ENCODE peak calls at places on chromosomes 11 and 22, in nine cellular contexts. H, G, U, V, P, L, Y, M and W are unnamed samples.

GRCh38 chr11:122910775-122911174 is 28.2 kb downstream of the JHY start:
- DNase-seq in H (peak), G (no peak), U (no peak), V (peak), P (no peak), L (no peak), Y (no peak), M (no peak), W (no peak)

GRCh38 chr11:111977141-111978027 is 40.2 kb downstream of the DIXDC1 start:
- DNase-seq in H (peak), G (peak), U (peak), V (no peak), P (no peak), L (no peak), Y (peak), M (no peak), W (no peak)

GRCh38 chr11:120538707-120539106 is 27.2 kb downstream of the GRIK4 start:
- DNase-seq in H (no peak), G (no peak), U (no peak), V (no peak), P (no peak), L (no peak), Y (no peak), M (no peak), W (no peak)

GRCh38 chr11:120125005-120125404 is 12.9 kb downstream of the TRIM29 start:
- DNase-seq in H (peak), G (no peak), U (no peak), V (no peak), P (no peak), L (peak), Y (no peak), M (no peak), W (no peak)

GRCh38 chr11:13031349-13031748 is 22.2 kb downstream of the RASSF10 start:
- DNase-seq in H (no peak), G (no peak), U (no peak), V (no peak), P (no peak), L (no peak), Y (no peak), M (no peak), W (no peak)

GRCh38 chr11:109981028-109981636 is 112.1 kb upstream of the ZC3H12C start:
- DNase-seq in H (no peak), G (no peak), U (no peak), V (no peak), P (no peak), L (no peak), Y (no peak), M (no peak), W (no peak)

GRCh38 chr11:35135222-35135621 is 3.7 kb upstream of the CD44 start:
- DNase-seq in H (no peak), G (no peak), U (no peak), V (no peak), P (no peak), L (no peak), Y (no peak), M (no peak), W (no peak)

GRCh38 chr22:27135582-27135981 is 478.2 kb downstream of the MIAT start:
- DNase-seq in H (peak), G (no peak), U (no peak), V (no peak), P (no peak), L (peak), Y (no peak), M (no peak), W (no peak)

GRCh38 chr11:3613998-3614741 is 27.6 kb downstream of the ART5 start:
- DNase-seq in H (no peak), G (no peak), U (no peak), V (peak), P (no peak), L (no peak), Y (no peak), M (no peak), W (no peak)

GRCh38 chr11:36540998-36541397 is 26.8 kb upstream of the RAG1 start:
- DNase-seq in H (peak), G (no peak), U (no peak), V (peak), P (peak), L (peak), Y (no peak), M (no peak), W (peak)

GRCh38 chr11:63521896-63522295 is 14.7 kb upstream of the PLAAT4 start:
- DNase-seq in H (no peak), G (no peak), U (no peak), V (no peak), P (no peak), L (no peak), Y (no peak), M (no peak), W (no peak)

GRCh38 chr22:49641770-49642313 is 185.8 kb downstream of the BRD1 start:
- DNase-seq in H (no peak), G (no peak), U (no peak), V (no peak), P (no peak), L (no peak), Y (no peak), M (no peak), W (no peak)

GRCh38 chr11:119590651-119591308 is 138.2 kb downstream of the NECTIN1 start:
- DNase-seq in H (no peak), G (peak), U (no peak), V (no peak), P (no peak), L (peak), Y (no peak), M (no peak), W (no peak)

GRCh38 chr11:28529540-28530410 is 421.6 kb downstream of the METTL15 start:
- DNase-seq in H (peak), G (peak), U (no peak), V (peak), P (no peak), L (peak), Y (no peak), M (no peak), W (no peak)

GRCh38 chr11:72225411-72225951 is 914 bp downstream of the INPPL1 start:
- DNase-seq in H (no peak), G (no peak), U (no peak), V (no peak), P (no peak), L (no peak), Y (no peak), M (no peak), W (no peak)

GRCh38 chr11:73252577-73253191 is 19.5 kb upstream of the P2RY6 start:
- DNase-seq in H (no peak), G (no peak), U (no peak), V (peak), P (no peak), L (no peak), Y (no peak), M (no peak), W (no peak)

GRCh38 chr11:22193348-22194051 is 615 bp downstream of the ANO5 start:
- DNase-seq in H (no peak), G (peak), U (peak), V (no peak), P (no peak), L (no peak), Y (no peak), M (no peak), W (no peak)

GRCh38 chr22:49697047-49697446 is 130.6 kb downstream of the BRD1 start:
- DNase-seq in H (no peak), G (no peak), U (no peak), V (no peak), P (no peak), L (no peak), Y (no peak), M (no peak), W (no peak)

GRCh38 chr22:23233746-23234408 is 53.6 kb downstream of the BCR start:
- DNase-seq in H (peak), G (no peak), U (no peak), V (no peak), P (peak), L (peak), Y (no peak), M (no peak), W (no peak)

GRCh38 chr22:50302564-50302963 is 4.9 kb downstream of the PLXNB2 start:
- DNase-seq in H (no peak), G (no peak), U (no peak), V (no peak), P (no peak), L (no peak), Y (no peak), M (no peak), W (no peak)

GRCh38 chr22:36267896-36268485 is 15.1 kb downstream of the APOL1 start:
- DNase-seq in H (no peak), G (no peak), U (no peak), V (no peak), P (no peak), L (no peak), Y (no peak), M (no peak), W (no peak)

GRCh38 chr11:46913484-46913883 is 4.9 kb downstream of the LRP4 start:
- DNase-seq in H (no peak), G (no peak), U (no peak), V (no peak), P (no peak), L (no peak), Y (no peak), M (no peak), W (no peak)

GRCh38 chr11:38089728-38090127 is 1491.7 kb upstream of the RAG2 start:
- DNase-seq in H (no peak), G (no peak), U (no peak), V (no peak), P (no peak), L (no peak), Y (no peak), M (no peak), W (no peak)

GRCh38 chr22:29702931-29703594 is 16.7 kb upstream of the CABP7 start:
- DNase-seq in H (no peak), G (peak), U (no peak), V (no peak), P (no peak), L (no peak), Y (no peak), M (no peak), W (no peak)

GRCh38 chr11:115961168-115962003 is 457.2 kb upstream of the CADM1 start:
- DNase-seq in H (no peak), G (no peak), U (no peak), V (no peak), P (no peak), L (peak), Y (no peak), M (no peak), W (no peak)

GRCh38 chr22:30267382-30268302 is 991 bp upstream of the OSM start:
- DNase-seq in H (no peak), G (no peak), U (no peak), V (peak), P (no peak), L (no peak), Y (no peak), M (no peak), W (no peak)